ENCODE peak calls at places on chromosome 2, in eight cellular contexts. O is Karpas-422, I is GM23248, N is IMR-90, G is DND-41, M is MM.1S, E is endothelial cell of umbilical vein, U is neural progenitor cell. P is an unnamed sample.

GRCh38 chr2:187091664-187092063 is 242.7 kb upstream of the ZSWIM2 start:
- DNase-seq in O (no peak), I (no peak), N (no peak), G (no peak), M (no peak), E (no peak), U (no peak), P (no peak)

GRCh38 chr2:222360997-222361396 is 62.2 kb upstream of the PAX3 start:
- DNase-seq in O (no peak), I (no peak), N (no peak), G (no peak), M (no peak), E (no peak), U (no peak), P (no peak)

GRCh38 chr2:25567406-25567805 is 106.0 kb downstream of the DTNB start:
- DNase-seq in O (peak), I (peak), N (peak), G (peak), M (peak), E (peak), U (peak), P (peak)

GRCh38 chr2:201120500-201120899 is 4.5 kb downstream of the CFLAR start:
- DNase-seq in O (peak), I (no peak), N (no peak), G (no peak), M (no peak), E (no peak), U (no peak), P (peak)

GRCh38 chr2:203579131-203579643 is 44.1 kb upstream of the RAPH1 start:
- DNase-seq in O (no peak), I (peak), N (peak), G (peak), M (peak), E (no peak), U (no peak), P (no peak)

GRCh38 chr2:200026312-200026711 is 70.9 kb downstream of the MAIP1 start:
- DNase-seq in O (no peak), I (no peak), N (no peak), G (no peak), M (no peak), E (no peak), U (no peak), P (no peak)

GRCh38 chr2:128228894-128229293 is 89.8 kb downstream of the HS6ST1 start:
- DNase-seq in O (no peak), I (peak), N (peak), G (no peak), M (no peak), E (peak), U (no peak), P (no peak)

GRCh38 chr2:42856891-42857632 is 64.7 kb upstream of the HAAO start:
- DNase-seq in O (no peak), I (no peak), N (no peak), G (peak), M (no peak), E (no peak), U (no peak), P (no peak)

GRCh38 chr2:23273786-23274185 is 111.2 kb upstream of the KLHL29 start:
- DNase-seq in O (no peak), I (peak), N (no peak), G (no peak), M (no peak), E (no peak), U (no peak), P (no peak)

GRCh38 chr2:74919827-74920226 is 38.6 kb upstream of the POLE4 start:
- DNase-seq in O (peak), I (peak), N (peak), G (peak), M (peak), E (peak), U (peak), P (peak)

GRCh38 chr2:135664623-135665068 is 77.0 kb upstream of the UBXN4 start:
- DNase-seq in O (no peak), I (peak), N (peak), G (no peak), M (peak), E (peak), U (no peak), P (no peak)

GRCh38 chr2:1491751-1492150 is 78.5 kb downstream of the TPO start:
- DNase-seq in O (no peak), I (no peak), N (no peak), G (no peak), M (no peak), E (no peak), U (no peak), P (no peak)

GRCh38 chr2:96241901-96242611 is 23.7 kb downstream of the TMEM127 start:
- DNase-seq in O (peak), I (peak), N (peak), G (peak), M (peak), E (peak), U (no peak), P (peak)

GRCh38 chr2:54997826-54998225 is 52.4 kb downstream of the RTN4 start:
- DNase-seq in O (peak), I (no peak), N (no peak), G (no peak), M (no peak), E (no peak), U (no peak), P (no peak)

DNA sequence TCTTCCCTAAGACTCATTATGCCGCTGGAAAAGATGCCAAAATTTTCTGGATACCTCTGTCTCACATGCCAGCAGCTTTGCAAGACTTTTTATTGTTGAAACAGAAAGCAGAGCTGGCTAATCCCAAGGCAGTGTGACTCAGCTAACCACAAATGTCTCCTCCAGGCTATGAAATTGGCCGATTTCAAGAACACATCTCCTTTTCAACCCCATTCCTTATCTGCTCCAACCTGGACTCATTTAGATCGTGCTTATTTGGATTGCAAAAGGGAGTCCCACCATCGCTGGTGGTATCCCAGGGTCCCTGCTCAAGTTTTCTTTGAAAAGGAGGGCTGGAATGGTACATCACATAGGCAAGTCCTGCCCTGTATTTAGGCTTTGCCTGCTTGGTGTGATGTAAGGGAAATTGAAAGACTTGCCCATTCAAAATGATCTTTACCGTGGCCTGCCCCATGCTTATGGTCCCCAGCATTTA is 26.3 kb downstream of the DHRS9 start:
- DNase-seq in O (no peak), I (peak), N (peak), G (no peak), M (peak), E (no peak), U (no peak), P (no peak)
- H3K4me2 ChIP-seq in O (no peak), I (peak), N (peak), G (no peak), M (peak), E (no peak), U (no peak), P (no peak)

GRCh38 chr2:169509230-169509917 is at the start of gene KLHL41:
- DNase-seq in O (no peak), I (peak), N (peak), G (no peak), M (no peak), E (peak), U (peak), P (no peak)
- H2AFZ ChIP-seq in O (no peak), I (no peak), N (no peak), G (no peak), M (no peak), E (no peak), U (peak), P (no peak)

GRCh38 chr2:101036562-101036961 is 34.5 kb downstream of the RPL31 start:
- DNase-seq in O (peak), I (peak), N (peak), G (no peak), M (peak), E (peak), U (no peak), P (peak)
- H3K4me2 ChIP-seq in O (no peak), I (no peak), N (no peak), G (no peak), M (no peak), E (no peak), U (no peak), P (no peak)

DNA sequence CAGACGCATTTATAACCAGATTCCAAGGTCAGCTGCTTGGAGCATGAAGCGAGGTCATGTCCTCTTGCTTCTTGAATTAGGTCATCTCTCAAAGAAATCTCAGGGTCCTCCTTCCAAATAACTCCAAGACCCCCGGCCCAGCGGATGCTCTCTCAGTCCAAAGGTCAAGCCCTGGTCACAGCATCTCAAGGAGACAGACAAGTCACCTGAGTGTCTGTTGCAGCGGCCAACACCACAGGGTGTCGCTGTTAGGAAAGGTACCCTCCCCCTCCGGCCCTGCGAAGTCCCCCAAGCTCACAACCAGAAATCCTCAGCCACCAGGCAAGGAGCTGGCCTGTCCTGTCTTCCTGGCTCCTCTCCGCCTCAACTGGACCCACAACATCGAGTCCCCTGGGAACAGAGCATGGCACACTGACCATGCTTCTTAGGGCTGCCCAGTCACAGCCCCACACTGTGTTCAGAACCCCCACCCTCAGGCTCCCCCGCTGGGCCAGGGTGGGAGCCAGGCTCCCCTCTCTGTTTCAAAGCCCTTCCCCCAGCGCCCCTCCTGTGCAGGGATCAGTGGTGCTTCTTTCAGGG is 68.0 kb upstream of the ASAP2 start:
- DNase-seq in O (no peak), I (no peak), N (no peak), G (no peak), M (no peak), E (peak), U (peak), P (peak)
- H2AFZ ChIP-seq in O (no peak), I (no peak), N (peak), G (no peak), M (no peak), E (no peak), U (peak), P (no peak)

GRCh38 chr2:66897181-66897580 is 462.3 kb downstream of the MEIS1 start:
- DNase-seq in O (no peak), I (peak), N (peak), G (no peak), M (no peak), E (no peak), U (no peak), P (no peak)
- H3K4me2 ChIP-seq in O (no peak), I (peak), N (peak), G (no peak), M (no peak), E (no peak), U (no peak), P (no peak)